ENCODE peak calls at places on chromosomes 7 and 10, in five cellular contexts. One of them, this sample, is unnamed.

GRCh38 chr10:48551796-48552591 is 52.9 kb downstream of the ARHGAP22 start:
- DNase-seq in stimulated activated naive CD8-positive, alpha-beta T cell treated with anti-CD3 and anti-CD28 coated beads, Interleukin-15, amount 100 ng/mL, for 72 hours: peak; percentile 9
- DNase-seq in NB4: peak; percentile 72
- DNase-seq in activated CD8-positive, alpha-beta memory T cell treated with anti-CD3 and anti-CD28 coated beads, Interleukin-2, amount 50 U/mL, for 4 hours: no peak
- DNase-seq in T-helper 17 cell: no peak
- DNase-seq in this sample: peak; percentile 83

GRCh38 chr10:86699991-86700840 is 31.9 kb downstream of the LDB3 start:
- DNase-seq in stimulated activated naive CD8-positive, alpha-beta T cell treated with anti-CD3 and anti-CD28 coated beads, Interleukin-15, amount 100 ng/mL, for 72 hours: no peak
- DNase-seq in activated CD8-positive, alpha-beta memory T cell treated with anti-CD3 and anti-CD28 coated beads, Interleukin-2, amount 50 U/mL, for 4 hours: no peak
- DNase-seq in T-helper 17 cell: no peak
- DNase-seq in NB4: no peak
- DNase-seq in this sample: no peak

GRCh38 chr7:106573738-106574137 is 87.2 kb downstream of the CCDC71L start:
- DNase-seq in NB4: no peak
- DNase-seq in activated CD8-positive, alpha-beta memory T cell treated with anti-CD3 and anti-CD28 coated beads, Interleukin-2, amount 50 U/mL, for 4 hours: no peak
- DNase-seq in T-helper 17 cell: no peak
- DNase-seq in stimulated activated naive CD8-positive, alpha-beta T cell treated with anti-CD3 and anti-CD28 coated beads, Interleukin-15, amount 100 ng/mL, for 72 hours: no peak
- DNase-seq in this sample: no peak

GRCh38 chr10:91410638-91411367 is 659 bp downstream of the HECTD2 start:
- DNase-seq in NB4: peak; percentile 9
- DNase-seq in stimulated activated naive CD8-positive, alpha-beta T cell treated with anti-CD3 and anti-CD28 coated beads, Interleukin-15, amount 100 ng/mL, for 72 hours: no peak
- DNase-seq in activated CD8-positive, alpha-beta memory T cell treated with anti-CD3 and anti-CD28 coated beads, Interleukin-2, amount 50 U/mL, for 4 hours: peak; percentile 43
- DNase-seq in T-helper 17 cell: no peak
- DNase-seq in this sample: no peak

GRCh38 chr7:84181628-84182027 is 13.0 kb downstream of the SEMA3A start:
- DNase-seq in stimulated activated naive CD8-positive, alpha-beta T cell treated with anti-CD3 and anti-CD28 coated beads, Interleukin-15, amount 100 ng/mL, for 72 hours: no peak
- DNase-seq in NB4: no peak
- DNase-seq in T-helper 17 cell: no peak
- DNase-seq in activated CD8-positive, alpha-beta memory T cell treated with anti-CD3 and anti-CD28 coated beads, Interleukin-2, amount 50 U/mL, for 4 hours: no peak
- DNase-seq in this sample: no peak

GRCh38 chr7:36048141-36048901 is 104.7 kb upstream of the EEPD1 start:
- DNase-seq in stimulated activated naive CD8-positive, alpha-beta T cell treated with anti-CD3 and anti-CD28 coated beads, Interleukin-15, amount 100 ng/mL, for 72 hours: no peak
- DNase-seq in activated CD8-positive, alpha-beta memory T cell treated with anti-CD3 and anti-CD28 coated beads, Interleukin-2, amount 50 U/mL, for 4 hours: no peak
- DNase-seq in T-helper 17 cell: no peak
- DNase-seq in NB4: peak; percentile 53
- DNase-seq in this sample: no peak

GRCh38 chr7:44534501-44534900 is 6.6 kb downstream of the NPC1L1 start:
- DNase-seq in activated CD8-positive, alpha-beta memory T cell treated with anti-CD3 and anti-CD28 coated beads, Interleukin-2, amount 50 U/mL, for 4 hours: peak; percentile 35
- DNase-seq in T-helper 17 cell: peak; percentile 19
- DNase-seq in stimulated activated naive CD8-positive, alpha-beta T cell treated with anti-CD3 and anti-CD28 coated beads, Interleukin-15, amount 100 ng/mL, for 72 hours: peak; percentile 51
- DNase-seq in NB4: peak; percentile 75
- DNase-seq in this sample: peak; percentile 61

GRCh38 chr10:28744021-28744420 is 66.7 kb downstream of the BAMBI start:
- DNase-seq in T-helper 17 cell: no peak
- DNase-seq in NB4: peak; percentile 10
- DNase-seq in stimulated activated naive CD8-positive, alpha-beta T cell treated with anti-CD3 and anti-CD28 coated beads, Interleukin-15, amount 100 ng/mL, for 72 hours: no peak
- DNase-seq in activated CD8-positive, alpha-beta memory T cell treated with anti-CD3 and anti-CD28 coated beads, Interleukin-2, amount 50 U/mL, for 4 hours: no peak
- DNase-seq in this sample: peak; percentile 48

GRCh38 chr10:103750836-103751235 is 104.5 kb downstream of the SH3PXD2A start:
- DNase-seq in T-helper 17 cell: no peak
- DNase-seq in activated CD8-positive, alpha-beta memory T cell treated with anti-CD3 and anti-CD28 coated beads, Interleukin-2, amount 50 U/mL, for 4 hours: no peak
- DNase-seq in stimulated activated naive CD8-positive, alpha-beta T cell treated with anti-CD3 and anti-CD28 coated beads, Interleukin-15, amount 100 ng/mL, for 72 hours: no peak
- DNase-seq in NB4: no peak
- DNase-seq in this sample: no peak

GRCh38 chr7:106126170-106126938 is 14.2 kb upstream of the SYPL1 start:
- DNase-seq in NB4: peak; percentile 65
- DNase-seq in stimulated activated naive CD8-positive, alpha-beta T cell treated with anti-CD3 and anti-CD28 coated beads, Interleukin-15, amount 100 ng/mL, for 72 hours: peak; percentile 21
- DNase-seq in T-helper 17 cell: no peak
- DNase-seq in activated CD8-positive, alpha-beta memory T cell treated with anti-CD3 and anti-CD28 coated beads, Interleukin-2, amount 50 U/mL, for 4 hours: peak; percentile 51
- DNase-seq in this sample: peak; percentile 60

GRCh38 chr10:64771253-64771652 is 1250.1 kb downstream of the REEP3 start:
- DNase-seq in NB4: no peak
- DNase-seq in T-helper 17 cell: no peak
- DNase-seq in activated CD8-positive, alpha-beta memory T cell treated with anti-CD3 and anti-CD28 coated beads, Interleukin-2, amount 50 U/mL, for 4 hours: no peak
- DNase-seq in stimulated activated naive CD8-positive, alpha-beta T cell treated with anti-CD3 and anti-CD28 coated beads, Interleukin-15, amount 100 ng/mL, for 72 hours: no peak
- DNase-seq in this sample: no peak

GRCh38 chr7:26574476-26574875 is 282.8 kb downstream of the SNX10 start:
- DNase-seq in stimulated activated naive CD8-positive, alpha-beta T cell treated with anti-CD3 and anti-CD28 coated beads, Interleukin-15, amount 100 ng/mL, for 72 hours: no peak
- DNase-seq in NB4: peak; percentile 35
- DNase-seq in T-helper 17 cell: no peak
- DNase-seq in activated CD8-positive, alpha-beta memory T cell treated with anti-CD3 and anti-CD28 coated beads, Interleukin-2, amount 50 U/mL, for 4 hours: no peak
- DNase-seq in this sample: no peak

GRCh38 chr10:79027147-79028055 is 41.4 kb upstream of the ZMIZ1 start:
- DNase-seq in T-helper 17 cell: no peak
- DNase-seq in NB4: peak; percentile 32
- DNase-seq in stimulated activated naive CD8-positive, alpha-beta T cell treated with anti-CD3 and anti-CD28 coated beads, Interleukin-15, amount 100 ng/mL, for 72 hours: peak; percentile 33
- DNase-seq in activated CD8-positive, alpha-beta memory T cell treated with anti-CD3 and anti-CD28 coated beads, Interleukin-2, amount 50 U/mL, for 4 hours: peak; percentile 53
- DNase-seq in this sample: peak; percentile 89

GRCh38 chr10:3873728-3874461 is 88.9 kb upstream of the KLF6 start:
- DNase-seq in stimulated activated naive CD8-positive, alpha-beta T cell treated with anti-CD3 and anti-CD28 coated beads, Interleukin-15, amount 100 ng/mL, for 72 hours: peak; percentile 21
- DNase-seq in activated CD8-positive, alpha-beta memory T cell treated with anti-CD3 and anti-CD28 coated beads, Interleukin-2, amount 50 U/mL, for 4 hours: no peak
- DNase-seq in T-helper 17 cell: no peak
- DNase-seq in NB4: peak; percentile 50
- DNase-seq in this sample: peak; percentile 98

GRCh38 chr10:100186253-100186780 is 488 bp upstream of the ERLIN1 start:
- DNase-seq in stimulated activated naive CD8-positive, alpha-beta T cell treated with anti-CD3 and anti-CD28 coated beads, Interleukin-15, amount 100 ng/mL, for 72 hours: no peak
- DNase-seq in activated CD8-positive, alpha-beta memory T cell treated with anti-CD3 and anti-CD28 coated beads, Interleukin-2, amount 50 U/mL, for 4 hours: no peak
- DNase-seq in T-helper 17 cell: no peak
- DNase-seq in NB4: peak; percentile 83
- DNase-seq in this sample: peak; percentile 86

GRCh38 chr7:116713918-116714317 is 41.9 kb downstream of the MET start:
- DNase-seq in stimulated activated naive CD8-positive, alpha-beta T cell treated with anti-CD3 and anti-CD28 coated beads, Interleukin-15, amount 100 ng/mL, for 72 hours: no peak
- DNase-seq in NB4: no peak
- DNase-seq in T-helper 17 cell: no peak
- DNase-seq in activated CD8-positive, alpha-beta memory T cell treated with anti-CD3 and anti-CD28 coated beads, Interleukin-2, amount 50 U/mL, for 4 hours: no peak
- DNase-seq in this sample: no peak

GRCh38 chr10:131852823-131853609 is 47.8 kb upstream of the PPP2R2D start:
- DNase-seq in NB4: no peak
- DNase-seq in stimulated activated naive CD8-positive, alpha-beta T cell treated with anti-CD3 and anti-CD28 coated beads, Interleukin-15, amount 100 ng/mL, for 72 hours: no peak
- DNase-seq in activated CD8-positive, alpha-beta memory T cell treated with anti-CD3 and anti-CD28 coated beads, Interleukin-2, amount 50 U/mL, for 4 hours: no peak
- DNase-seq in T-helper 17 cell: no peak
- DNase-seq in this sample: no peak

GRCh38 chr7:48742046-48742445 is 182.3 kb upstream of the CDC14C start:
- DNase-seq in activated CD8-positive, alpha-beta memory T cell treated with anti-CD3 and anti-CD28 coated beads, Interleukin-2, amount 50 U/mL, for 4 hours: no peak
- DNase-seq in T-helper 17 cell: no peak
- DNase-seq in stimulated activated naive CD8-positive, alpha-beta T cell treated with anti-CD3 and anti-CD28 coated beads, Interleukin-15, amount 100 ng/mL, for 72 hours: no peak
- DNase-seq in NB4: no peak
- DNase-seq in this sample: no peak

GRCh38 chr10:45418417-45418858 is 44.4 kb downstream of the ALOX5 start:
- DNase-seq in NB4: no peak
- DNase-seq in stimulated activated naive CD8-positive, alpha-beta T cell treated with anti-CD3 and anti-CD28 coated beads, Interleukin-15, amount 100 ng/mL, for 72 hours: no peak
- DNase-seq in T-helper 17 cell: no peak
- DNase-seq in activated CD8-positive, alpha-beta memory T cell treated with anti-CD3 and anti-CD28 coated beads, Interleukin-2, amount 50 U/mL, for 4 hours: no peak
- DNase-seq in this sample: no peak

GRCh38 chr10:92822060-92822634 is 26.2 kb upstream of the EXOC6 start:
- DNase-seq in NB4: peak; percentile 79
- DNase-seq in stimulated activated naive CD8-positive, alpha-beta T cell treated with anti-CD3 and anti-CD28 coated beads, Interleukin-15, amount 100 ng/mL, for 72 hours: no peak
- DNase-seq in activated CD8-positive, alpha-beta memory T cell treated with anti-CD3 and anti-CD28 coated beads, Interleukin-2, amount 50 U/mL, for 4 hours: no peak
- DNase-seq in T-helper 17 cell: no peak
- DNase-seq in this sample: peak; percentile 94

GRCh38 chr7:105278973-105279687 is 109.6 kb downstream of the SRPK2 start:
- DNase-seq in NB4: peak; percentile 29
- DNase-seq in T-helper 17 cell: no peak
- DNase-seq in stimulated activated naive CD8-positive, alpha-beta T cell treated with anti-CD3 and anti-CD28 coated beads, Interleukin-15, amount 100 ng/mL, for 72 hours: no peak
- DNase-seq in activated CD8-positive, alpha-beta memory T cell treated with anti-CD3 and anti-CD28 coated beads, Interleukin-2, amount 50 U/mL, for 4 hours: no peak
- DNase-seq in this sample: no peak

GRCh38 chr10:93548376-93549071 is 17.9 kb upstream of the FFAR4 start:
- DNase-seq in T-helper 17 cell: no peak
- DNase-seq in stimulated activated naive CD8-positive, alpha-beta T cell treated with anti-CD3 and anti-CD28 coated beads, Interleukin-15, amount 100 ng/mL, for 72 hours: no peak
- DNase-seq in activated CD8-positive, alpha-beta memory T cell treated with anti-CD3 and anti-CD28 coated beads, Interleukin-2, amount 50 U/mL, for 4 hours: no peak
- DNase-seq in NB4: no peak
- DNase-seq in this sample: no peak

GRCh38 chr10:8350250-8350967 is 295.9 kb downstream of the GATA3 start:
- DNase-seq in activated CD8-positive, alpha-beta memory T cell treated with anti-CD3 and anti-CD28 coated beads, Interleukin-2, amount 50 U/mL, for 4 hours: no peak
- DNase-seq in T-helper 17 cell: no peak
- DNase-seq in NB4: no peak
- DNase-seq in stimulated activated naive CD8-positive, alpha-beta T cell treated with anti-CD3 and anti-CD28 coated beads, Interleukin-15, amount 100 ng/mL, for 72 hours: no peak
- DNase-seq in this sample: no peak

GRCh38 chr7:97027427-97028234 is 3.0 kb upstream of the DLX5 start:
- DNase-seq in NB4: peak; percentile 87
- DNase-seq in T-helper 17 cell: peak; percentile 40
- DNase-seq in activated CD8-positive, alpha-beta memory T cell treated with anti-CD3 and anti-CD28 coated beads, Interleukin-2, amount 50 U/mL, for 4 hours: peak; percentile 65
- DNase-seq in stimulated activated naive CD8-positive, alpha-beta T cell treated with anti-CD3 and anti-CD28 coated beads, Interleukin-15, amount 100 ng/mL, for 72 hours: peak; percentile 58
- DNase-seq in this sample: peak; percentile 97

GRCh38 chr7:45073843-45074737 is 14.7 kb downstream of the NACAD start:
- DNase-seq in stimulated activated naive CD8-positive, alpha-beta T cell treated with anti-CD3 and anti-CD28 coated beads, Interleukin-15, amount 100 ng/mL, for 72 hours: no peak
- DNase-seq in NB4: no peak
- DNase-seq in activated CD8-positive, alpha-beta memory T cell treated with anti-CD3 and anti-CD28 coated beads, Interleukin-2, amount 50 U/mL, for 4 hours: no peak
- DNase-seq in T-helper 17 cell: no peak
- DNase-seq in this sample: no peak